ENCODE peak calls at places on chromosomes 4 and X, in ten cellular contexts. G, C, A, F, I, Y, Z, M, Q and K are unnamed samples.

GRCh38 chr4:129371901-129372300 is 275.9 kb downstream of the C4orf33 start:
- DNase-seq in I (no peak), C (no peak), Q (no peak), Z (no peak), Y (no peak), G (no peak), A (no peak), F (no peak), M (no peak), K (no peak)

GRCh38 chrX:68684919-68685304 is 37.4 kb downstream of the STARD8 start:
- DNase-seq in C (no peak), Y (no peak), G (no peak), F (no peak), M (no peak), Q (no peak), A (no peak), I (no peak), Z (no peak), K (no peak)

GRCh38 chr4:140252144-140252741 is 98.3 kb upstream of the MAML3 start:
- DNase-seq in Z (peak), G (peak), Q (no peak), I (no peak), M (peak), C (no peak), F (no peak), Y (peak), A (no peak), K (peak)

GRCh38 chr4:35124116-35124515 is 1120.2 kb downstream of the ARAP2 start:
- DNase-seq in M (no peak), G (no peak), F (no peak), Y (no peak), I (no peak), A (no peak), Q (no peak), Z (no peak), C (no peak), K (no peak)

GRCh38 chr4:73539386-73539785 is 57.8 kb downstream of the AFM start:
- DNase-seq in A (no peak), G (no peak), F (no peak), Z (no peak), M (no peak), Q (no peak), C (no peak), I (no peak), Y (no peak), K (no peak)

GRCh38 chrX:13570245-13570573 is 808 bp downstream of the EGFL6 start:
- DNase-seq in Z (no peak), G (no peak), Q (no peak), A (no peak), I (no peak), Y (no peak), M (no peak), F (no peak), C (no peak), K (no peak)

GRCh38 chr4:82780398-82781231 is 18.0 kb downstream of the SCD5 start:
- DNase-seq in Z (peak), Q (no peak), G (peak), I (peak), F (no peak), A (peak), M (peak), C (no peak), Y (peak), K (peak)

GRCh38 chr4:64729561-64729960 is 320.3 kb upstream of the TECRL start:
- DNase-seq in Q (no peak), A (no peak), G (no peak), Y (no peak), I (no peak), C (no peak), Z (no peak), F (no peak), M (no peak), K (no peak)

GRCh38 chr4:153522800-153523089 is 56.6 kb downstream of the TMEM131L start:
- DNase-seq in Z (no peak), Y (no peak), G (no peak), M (no peak), I (no peak), F (no peak), A (no peak), C (no peak), Q (no peak), K (no peak)

GRCh38 chrX:20063153-20063552 is 53.6 kb downstream of the MAP7D2 start:
- DNase-seq in Y (no peak), F (no peak), I (no peak), C (no peak), A (no peak), M (no peak), Q (no peak), Z (no peak), G (no peak), K (no peak)

GRCh38 chrX:34877451-34877850 is 65.1 kb upstream of the FAM47B start:
- DNase-seq in C (no peak), F (no peak), Y (no peak), A (no peak), Q (no peak), M (no peak), I (no peak), Z (no peak), G (no peak), K (no peak)

GRCh38 chr4:4492161-4492847 is 49.5 kb downstream of the STX18 start:
- DNase-seq in F (no peak), M (no peak), Q (no peak), G (no peak), I (no peak), A (no peak), Y (no peak), Z (no peak), C (peak), K (no peak)

GRCh38 chrX:15843960-15844359 is 10.7 kb downstream of the AP1S2 start:
- DNase-seq in G (no peak), Q (no peak), Z (no peak), M (no peak), A (no peak), I (no peak), C (no peak), Y (no peak), F (no peak), K (no peak)

GRCh38 chr4:88841635-88842034 is 144.0 kb upstream of the NAP1L5 start:
- DNase-seq in A (no peak), F (no peak), Q (no peak), C (no peak), Y (no peak), Z (no peak), G (no peak), M (no peak), I (no peak), K (no peak)

GRCh38 chr4:79603681-79604080 is 195.7 kb upstream of the GK2 start:
- DNase-seq in C (no peak), A (no peak), Q (no peak), F (no peak), G (no peak), Y (no peak), Z (no peak), I (no peak), M (no peak), K (no peak)

GRCh38 chr4:96525901-96526300 is 686.0 kb downstream of the PDHA2 start:
- DNase-seq in Y (no peak), Q (no peak), I (no peak), Z (no peak), G (no peak), F (no peak), M (no peak), C (no peak), A (no peak), K (no peak)

GRCh38 chr4:97587912-97588311 is 555.4 kb downstream of the STPG2 start:
- DNase-seq in G (no peak), Y (no peak), Q (no peak), A (no peak), C (no peak), M (no peak), I (no peak), F (no peak), Z (no peak), K (no peak)

GRCh38 chr4:2330119-2331042 is 68.5 kb upstream of the MXD4 start:
- DNase-seq in A (no peak), M (no peak), Q (peak), Z (no peak), F (peak), C (no peak), G (no peak), Y (no peak), I (peak), K (no peak)

GRCh38 chr4:10721616-10722015 is 37.0 kb upstream of the CLNK start:
- DNase-seq in Q (no peak), G (no peak), M (no peak), Z (no peak), Y (no peak), I (no peak), F (no peak), C (no peak), A (no peak), K (no peak)

GRCh38 chrX:82163701-82164100 is 961.8 kb downstream of the SH3BGRL start:
- DNase-seq in M (no peak), C (no peak), G (no peak), Y (no peak), Q (no peak), A (no peak), F (no peak), Z (no peak), I (no peak), K (no peak)

GRCh38 chr4:24260922-24261581 is 323.3 kb downstream of the DHX15 start:
- DNase-seq in G (no peak), I (no peak), Z (no peak), Q (no peak), F (no peak), C (no peak), A (no peak), Y (no peak), M (no peak), K (no peak)

GRCh38 chr4:8276358-8277240 is 7.0 kb downstream of the HTRA3 start:
- DNase-seq in F (no peak), G (peak), I (peak), Y (no peak), M (peak), A (no peak), C (no peak), Z (peak), Q (no peak), K (no peak)

GRCh38 chrX:2321411-2321810 is 179.4 kb downstream of the DHRSX start:
- DNase-seq in C (no peak), M (no peak), F (no peak), G (no peak), Q (no peak), I (no peak), Z (no peak), Y (no peak), A (no peak), K (no peak)

GRCh38 chr4:7105261-7105660 is 37.4 kb upstream of the GRPEL1 start:
- DNase-seq in I (no peak), F (no peak), Q (no peak), M (no peak), Y (no peak), A (no peak), G (no peak), Z (no peak), C (no peak), K (no peak)

GRCh38 chr4:7101692-7102515 is 34.0 kb upstream of the GRPEL1 start:
- DNase-seq in Q (no peak), I (peak), M (peak), Z (peak), C (peak), G (peak), F (peak), A (no peak), Y (peak), K (peak)

GRCh38 chr4:7103599-7104365 is 35.9 kb upstream of the GRPEL1 start:
- DNase-seq in Q (no peak), M (peak), A (no peak), C (no peak), Y (peak), F (no peak), G (peak), Z (peak), I (peak), K (no peak)

GRCh38 chr4:7104366-7105031 is 36.6 kb upstream of the GRPEL1 start:
- DNase-seq in C (no peak), G (no peak), Y (no peak), A (no peak), Q (no peak), Z (no peak), M (no peak), F (no peak), I (no peak), K (no peak)

DNA sequence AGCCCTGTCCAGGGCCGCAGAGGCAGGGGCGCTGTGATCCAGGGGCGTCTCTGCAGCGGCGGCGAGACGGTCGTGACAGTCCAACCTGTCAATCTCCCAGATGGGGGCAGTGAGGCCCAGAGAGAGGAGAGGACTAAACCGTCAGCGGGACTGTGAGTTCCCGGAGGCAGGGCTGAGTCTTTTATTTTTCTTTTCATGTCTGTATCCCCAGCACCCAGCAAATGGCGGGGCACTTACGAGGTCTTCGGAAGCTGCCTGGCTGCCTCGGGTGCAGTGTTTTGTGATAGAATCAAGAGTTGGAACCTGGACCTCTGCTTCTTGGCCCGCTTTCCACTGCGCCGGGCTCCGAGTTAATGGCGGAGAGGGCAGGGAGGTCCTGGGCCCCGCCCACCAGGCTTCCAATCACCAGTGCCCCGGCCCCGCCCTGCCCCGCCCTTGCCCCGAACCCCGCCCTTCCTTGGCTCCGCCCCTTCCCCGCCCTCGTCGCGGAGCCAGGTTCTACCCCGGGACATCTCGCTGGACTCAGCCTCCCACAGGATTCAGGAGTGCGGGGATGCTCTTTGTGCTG is 35.3 kb upstream of the GRPEL1 start:
- DNase-seq in Z (peak), Y (peak), Q (peak), M (peak), G (peak), F (peak), C (peak), I (peak), A (no peak), K (peak)
- TF ChIP-seq POLR2AphosphoS5 in Z (peak), Y (peak), Q (peak), M (peak), G (peak), F (no peak), C (peak), I (peak), A (peak), K (peak)

GRCh38 chrX:73943572-73943899 is 360.4 kb upstream of the ZCCHC13 start:
- DNase-seq in I (no peak), A (no peak), F (no peak), Q (no peak), Y (no peak), C (no peak), Z (no peak), G (no peak), M (no peak), K (no peak)

GRCh38 chrX:73944582-73944947 is 359.4 kb upstream of the ZCCHC13 start:
- DNase-seq in Q (no peak), I (no peak), G (no peak), F (no peak), Y (no peak), Z (no peak), M (no peak), A (no peak), C (peak), K (no peak)

GRCh38 chrX:73940893-73941470 is 363.0 kb upstream of the ZCCHC13 start:
- DNase-seq in Z (no peak), F (no peak), G (no peak), I (no peak), Q (no peak), A (no peak), M (no peak), Y (no peak), C (no peak), K (no peak)

DNA sequence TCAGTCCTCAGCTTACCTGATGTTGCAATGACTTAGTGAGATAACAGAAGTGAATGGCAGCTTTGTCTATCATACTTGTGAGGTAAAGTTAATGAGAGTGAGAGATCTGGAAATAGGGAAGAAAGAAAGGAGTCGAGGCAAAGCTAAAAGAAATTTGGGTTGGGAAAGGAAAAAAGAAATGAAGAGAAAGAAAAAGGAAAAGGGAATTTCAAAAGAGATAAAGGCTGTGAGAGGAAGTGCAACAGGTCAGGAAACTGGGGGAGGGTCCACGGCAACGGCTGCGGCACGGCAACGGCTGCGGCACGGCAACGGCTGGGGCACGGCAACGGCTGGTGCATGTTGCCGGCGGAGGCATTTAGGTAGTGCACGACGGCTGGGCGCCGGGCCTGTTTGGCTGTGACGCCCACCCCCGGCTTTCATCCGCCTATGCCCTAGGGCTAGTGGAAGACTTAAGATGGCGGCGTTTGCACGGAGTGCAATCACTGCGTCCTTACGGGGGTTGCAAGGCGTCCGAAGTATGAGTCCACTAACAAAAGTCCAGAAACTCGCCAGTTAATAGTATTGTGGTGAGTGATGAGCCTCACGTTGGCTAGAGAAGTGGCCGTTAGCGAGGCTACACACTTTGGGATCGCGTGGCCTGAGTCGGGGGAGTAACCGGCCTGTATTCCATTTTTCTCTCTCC is 359.9 kb upstream of the ZCCHC13 start:
- DNase-seq in F (peak), A (peak), Y (peak), Z (peak), C (peak), Q (peak), G (peak), M (peak), I (peak), K (peak)
- TF ChIP-seq POLR2A in F (no peak), A (no peak), Y (peak), Z (peak), C (peak), Q (no peak), G (no peak), M (no peak), I (no peak), K (no peak)

GRCh38 chr4:185811509-185812364 is at the start of gene SORBS2:
- DNase-seq in F (no peak), C (peak), G (peak), Q (no peak), A (no peak), Z (peak), M (peak), I (peak), Y (peak), K (peak)
- TF ChIP-seq POLR2AphosphoS5 in F (no peak), C (no peak), G (peak), Q (no peak), A (no peak), Z (no peak), M (peak), I (no peak), Y (peak), K (no peak)

GRCh38 chr4:146271466-146271865 is 57.1 kb downstream of the REELD1 start:
- DNase-seq in C (no peak), Q (no peak), A (no peak), M (no peak), I (no peak), F (no peak), Z (no peak), Y (no peak), G (no peak), K (no peak)

GRCh38 chr4:146275370-146275769 is 61.0 kb downstream of the REELD1 start:
- DNase-seq in F (no peak), M (peak), G (no peak), A (no peak), Y (no peak), I (no peak), C (no peak), Q (no peak), Z (no peak), K (no peak)

GRCh38 chr4:146269228-146269653 is 54.9 kb downstream of the REELD1 start:
- DNase-seq in I (no peak), A (no peak), Z (no peak), G (no peak), F (no peak), M (no peak), Q (no peak), C (no peak), Y (no peak), K (no peak)

GRCh38 chr4:146274774-146275173 is 60.4 kb downstream of the REELD1 start:
- DNase-seq in I (no peak), Z (no peak), C (no peak), A (no peak), F (no peak), M (no peak), G (no peak), Y (no peak), Q (no peak), K (no peak)

GRCh38 chr4:146273204-146273901 is 59.0 kb downstream of the REELD1 start:
- DNase-seq in G (no peak), C (peak), M (no peak), F (no peak), I (no peak), Y (no peak), Z (no peak), A (no peak), Q (no peak), K (no peak)
- TF ChIP-seq POLR2A in G (no peak), C (no peak), M (no peak), F (no peak), I (no peak), Y (no peak), Z (no peak), A (no peak), Q (no peak), K (no peak)